ENCODE peak calls at places on chromosomes 13 and 19, in six cellular contexts. A, V, W, P, K and L are unnamed samples.

GRCh38 chr13:99843872-99844271 is 127.7 kb downstream of the ZIC5 start:
- DNase-seq in V (no peak), K (no peak), W (no peak), P (no peak), A (no peak), L (no peak)

GRCh38 chr13:110254751-110255553 is 52.0 kb downstream of the COL4A1 start:
- DNase-seq in P (peak; percentile 58), A (no peak), K (peak; percentile 50), V (no peak), W (peak; percentile 72), L (no peak)

GRCh38 chr13:91356919-91357612 is 9.6 kb downstream of the MIR17HG start:
- DNase-seq in W (no peak), P (no peak), K (no peak), V (no peak), A (no peak), L (no peak)

GRCh38 chr13:74306496-74306895 is 172.3 kb upstream of the KLF12 start:
- DNase-seq in K (peak; percentile 45), V (no peak), W (peak; percentile 36), A (no peak), P (no peak), L (no peak)

GRCh38 chr13:26531751-26532150 is 25.7 kb upstream of the WASF3 start:
- DNase-seq in K (no peak), V (no peak), W (no peak), P (no peak), A (no peak), L (no peak)

GRCh38 chr13:108190897-108191296 is 24.4 kb downstream of the LIG4 start:
- DNase-seq in W (no peak), V (no peak), A (no peak), K (no peak), P (no peak), L (no peak)

GRCh38 chr13:46866150-46866549 is 30.7 kb downstream of the HTR2A start:
- DNase-seq in V (no peak), P (peak; percentile 98), K (peak; percentile 63), A (peak; percentile 58), W (peak; percentile 96), L (no peak)

GRCh38 chr19:19751846-19752245 is 18.9 kb upstream of the ZNF14 start:
- DNase-seq in P (no peak), W (no peak), K (no peak), A (no peak), V (no peak), L (no peak)

GRCh38 chr13:63208811-63209210 is 1793.2 kb upstream of the PCDH20 start:
- DNase-seq in P (no peak), W (peak; percentile 28), A (no peak), V (no peak), K (peak; percentile 57), L (no peak)

GRCh38 chr13:104414181-104414580 is 1348.0 kb upstream of the SLC10A2 start:
- DNase-seq in W (no peak), P (no peak), V (no peak), A (no peak), K (no peak), L (no peak)

GRCh38 chr13:104414771-104415170 is 1348.6 kb upstream of the SLC10A2 start:
- DNase-seq in P (no peak), A (no peak), V (no peak), K (no peak), W (no peak), L (no peak)

GRCh38 chr13:104422668-104423067 is 1356.5 kb upstream of the SLC10A2 start:
- DNase-seq in P (no peak), W (no peak), K (no peak), V (no peak), A (no peak), L (no peak)

GRCh38 chr13:104416973-104417372 is 1350.8 kb upstream of the SLC10A2 start:
- DNase-seq in A (no peak), V (no peak), P (no peak), W (no peak), K (no peak), L (no peak)
- H3K14ac ChIP-seq in A (no peak overlapping the region), V (no peak overlapping the region), P (no peak overlapping the region), W (no peak overlapping the region), K (no peak overlapping the region), L (no peak overlapping the region)

GRCh38 chr13:114234266-114234644 is 442 bp upstream of the CDC16 start:
- DNase-seq in A (no peak), V (no peak), W (no peak), K (no peak), P (no peak), L (no peak)

GRCh38 chr13:114236224-114236623 is 1.5 kb downstream of the CDC16 start:
- DNase-seq in A (no peak), P (no peak), K (no peak), V (no peak), W (no peak), L (no peak)

GRCh38 chr13:114234645-114235421 is at the start of gene CDC16:
- DNase-seq in K (peak; percentile 89), A (peak; percentile 92), W (peak; percentile 89), P (peak; percentile 78), V (peak; percentile 71), L (peak; percentile 89)

GRCh38 chr13:114237415-114238112 is 2.9 kb downstream of the CDC16 start:
- DNase-seq in W (no peak), V (no peak), A (no peak), P (no peak), K (no peak), L (no peak)

DNA sequence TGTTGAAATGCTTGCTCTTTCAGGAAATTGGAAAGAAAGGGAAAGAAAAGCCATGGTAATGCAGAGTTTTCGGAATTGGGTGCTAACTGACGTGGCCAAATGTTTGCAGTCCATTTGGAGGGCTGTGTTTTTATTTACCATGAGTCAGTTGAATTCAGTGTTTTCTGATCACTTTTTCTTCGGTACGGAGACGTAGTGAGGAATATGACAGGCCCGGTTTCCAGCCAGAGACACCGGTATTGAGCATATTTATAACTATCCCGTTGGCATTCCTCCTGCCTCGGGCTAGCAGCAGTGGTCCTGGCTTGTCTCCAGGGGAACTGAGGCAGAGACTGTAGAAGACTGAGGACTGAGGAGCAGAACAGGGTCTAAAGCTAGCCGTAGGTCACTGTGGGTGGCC is 1.0 kb downstream of the CDC16 start:
- DNase-seq in P (no peak), V (no peak), A (no peak), W (peak; percentile 9), K (no peak), L (no peak)
- H3K14ac ChIP-seq in P (no peak overlapping the region), V (no peak overlapping the region), A (no peak overlapping the region), W (no peak overlapping the region), K (peak overlapping the region; percentile 91), L (no peak overlapping the region)

DNA sequence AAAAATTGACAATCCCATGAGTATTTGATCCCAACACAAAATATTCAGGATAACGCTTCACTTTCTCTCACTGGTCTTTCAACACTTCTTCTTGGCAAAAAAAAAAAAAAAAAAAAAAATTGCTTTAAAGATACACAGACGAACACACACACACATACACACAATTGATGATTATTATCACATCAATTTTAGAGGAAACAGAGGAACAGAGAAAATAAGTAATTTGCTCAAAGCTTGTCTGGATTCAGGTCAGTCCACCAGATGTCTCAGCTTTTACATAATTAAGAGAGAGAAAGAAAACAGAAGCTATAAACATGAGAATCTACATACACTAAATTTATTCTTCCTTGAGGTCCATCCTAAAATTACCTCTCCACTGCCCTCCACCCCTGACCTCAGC is 183.4 kb downstream of the MZT1 start:
- DNase-seq in P (no peak), V (no peak), K (no peak), A (no peak), W (no peak), L (no peak)
- H3K14ac ChIP-seq in P (no peak overlapping the region), V (no peak overlapping the region), K (no peak overlapping the region), A (no peak overlapping the region), W (no peak overlapping the region), L (no peak overlapping the region)

GRCh38 chr19:10637894-10638293 is 12.5 kb downstream of the SLC44A2 start:
- DNase-seq in W (no peak), V (no peak), A (no peak), P (no peak), K (no peak), L (no peak)

GRCh38 chr19:10634881-10635463 is 9.6 kb downstream of the SLC44A2 start:
- DNase-seq in P (no peak), V (no peak), K (no peak), W (no peak), A (no peak), L (no peak)

GRCh38 chr19:10639836-10640235 is 14.3 kb upstream of the ILF3 start:
- DNase-seq in P (no peak), A (no peak), K (no peak), W (no peak), V (no peak), L (no peak)

GRCh38 chr19:10636304-10636972 is 11.1 kb downstream of the SLC44A2 start:
- DNase-seq in A (peak; percentile 73), W (no peak), K (no peak), P (no peak), V (no peak), L (no peak)

GRCh38 chr19:10634430-10634829 is 9.1 kb downstream of the SLC44A2 start:
- DNase-seq in A (no peak), P (no peak), K (no peak), V (no peak), W (no peak), L (no peak)
- H3K14ac ChIP-seq in A (no peak overlapping the region), P (no peak overlapping the region), K (no peak overlapping the region), V (no peak overlapping the region), W (no peak overlapping the region), L (no peak overlapping the region)

GRCh38 chr13:94122300-94122699 is 357.2 kb downstream of the DCT start:
- DNase-seq in P (no peak), V (no peak), K (no peak), W (no peak), A (no peak), L (no peak)
- H3K14ac ChIP-seq in P (no peak overlapping the region), V (no peak overlapping the region), K (no peak overlapping the region), W (no peak overlapping the region), A (no peak overlapping the region), L (no peak overlapping the region)

GRCh38 chr19:15971217-15971616 is 22.4 kb downstream of the OR10H4 start:
- DNase-seq in V (no peak), W (no peak), A (no peak), P (no peak), K (no peak), L (no peak)
- H3K14ac ChIP-seq in V (no peak overlapping the region), W (no peak overlapping the region), A (no peak overlapping the region), P (no peak overlapping the region), K (no peak overlapping the region), L (no peak overlapping the region)

GRCh38 chr13:40756042-40756441 is 14.9 kb downstream of the MRPS31 start:
- DNase-seq in A (no peak), K (no peak), W (no peak), V (no peak), P (no peak), L (no peak)
- H3K14ac ChIP-seq in A (no peak overlapping the region), K (no peak overlapping the region), W (no peak overlapping the region), V (no peak overlapping the region), P (no peak overlapping the region), L (no peak overlapping the region)